ENCODE peak calls at places on chromosomes 5 and 9, in four cellular contexts. M is GM23338, U is neuronal stem cell, T is mesenchymal stem cell. O is an unnamed sample.

GRCh38 chr5:132751444-132751843 is 4.2 kb downstream of the CCNI2 start:
- DNase-seq in U (no peak), M (no peak), T (no peak), O (no peak)

GRCh38 chr9:15349892-15350761 is 43.1 kb upstream of the TTC39B start:
- DNase-seq in U (no peak), T (no peak), M (no peak), O (peak)

GRCh38 chr5:84597904-84598303 is 213.2 kb upstream of the EDIL3 start:
- DNase-seq in M (peak), U (no peak), T (no peak), O (no peak)

GRCh38 chr5:33271606-33272005 is 169.2 kb upstream of the TARS1 start:
- DNase-seq in T (no peak), U (no peak), M (no peak), O (no peak)

GRCh38 chr9:83962165-83962564 is 17.9 kb downstream of the HNRNPK start:
- DNase-seq in M (peak), T (no peak), U (no peak), O (peak)

GRCh38 chr9:3874472-3875370 is 348.9 kb upstream of the RFX3 start:
- DNase-seq in U (no peak), T (peak), M (no peak), O (no peak)

GRCh38 chr9:684055-684949 is 157.2 kb upstream of the DMRT1 start:
- DNase-seq in T (peak), U (peak), M (peak), O (peak)

GRCh38 chr9:110064721-110065252 is 143.2 kb downstream of the C9orf152 start:
- DNase-seq in M (no peak), T (no peak), U (no peak), O (no peak)

GRCh38 chr9:135533674-135534073 is 12.3 kb upstream of the OBP2A start:
- DNase-seq in T (no peak), U (no peak), M (no peak), O (no peak)

GRCh38 chr9:3879731-3880493 is 354.1 kb upstream of the RFX3 start:
- DNase-seq in T (no peak), U (no peak), M (no peak), O (peak)

GRCh38 chr9:20990867-20991266 is 40.6 kb downstream of the HACD4 start:
- DNase-seq in U (no peak), M (no peak), T (no peak), O (no peak)

GRCh38 chr5:61018102-61018501 is 73.1 kb downstream of the NDUFAF2 start:
- DNase-seq in T (no peak), M (no peak), U (no peak), O (no peak)

GRCh38 chr9:34553511-34554021 is 30.8 kb upstream of the ENHO start:
- DNase-seq in U (no peak), T (no peak), M (no peak), O (no peak)

GRCh38 chr5:137629646-137630045 is 106.2 kb downstream of the KLHL3 start:
- DNase-seq in M (peak), U (peak), T (peak), O (peak)

GRCh38 chr5:108541816-108542215 is 159.9 kb upstream of the FBXL17 start:
- DNase-seq in U (no peak), M (no peak), T (no peak), O (no peak)

GRCh38 chr9:127926961-127927456 is 3.6 kb downstream of the PIP5KL1 start:
- DNase-seq in T (peak), M (peak), U (no peak), O (no peak)

GRCh38 chr5:11642398-11642797 is 261.8 kb downstream of the CTNND2 start:
- DNase-seq in M (no peak), T (no peak), U (no peak), O (no peak)

GRCh38 chr5:31477971-31478370 is 53.9 kb downstream of the DROSHA start:
- DNase-seq in T (no peak), M (no peak), U (no peak), O (no peak)

GRCh38 chr9:74645007-74645639 is 148.0 kb downstream of the RORB start:
- DNase-seq in T (peak), U (peak), M (peak), O (peak)

GRCh38 chr9:104774831-104775573 is 11.1 kb downstream of the NIPSNAP3B start:
- DNase-seq in T (no peak), U (no peak), M (no peak), O (no peak)

GRCh38 chr9:95434116-95435073 is 82.4 kb downstream of the PTCH1 start:
- DNase-seq in U (no peak), T (peak), M (peak), O (no peak)

GRCh38 chr5:77145666-77146065 is 58.6 kb upstream of the ZBED3 start:
- DNase-seq in M (no peak), T (peak), U (no peak), O (peak)

GRCh38 chr5:178383301-178383918 is 150.8 kb upstream of the PHYKPL start:
- DNase-seq in T (no peak), U (no peak), M (no peak), O (no peak)

GRCh38 chr5:150778517-150779396 is at the start of gene SMIM3:
- DNase-seq in U (peak), M (peak), T (peak), O (peak)

GRCh38 chr9:93902780-93903655 is 52.1 kb downstream of the BARX1 start:
- DNase-seq in U (no peak), T (no peak), M (no peak), O (no peak)

GRCh38 chr9:13432914-13433313 is 153.4 kb upstream of the MPDZ start:
- DNase-seq in U (no peak), T (no peak), M (no peak), O (peak)

GRCh38 chr5:136750507-136750906 is 385.2 kb upstream of the TRPC7 start:
- DNase-seq in U (no peak), M (no peak), T (peak), O (no peak)

GRCh38 chr5:159102294-159102934 is 2.7 kb upstream of the EBF1 start:
- DNase-seq in U (no peak), T (no peak), M (no peak), O (no peak)

GRCh38 chr9:84997472-84997871 is 327.9 kb downstream of the NTRK2 start:
- DNase-seq in M (peak), U (no peak), T (no peak), O (no peak)
- H2AFZ ChIP-seq in M (no peak), U (no peak), T (no peak), O (no peak)

GRCh38 chr9:99046068-99046467 is 58.8 kb upstream of the TGFBR1 start:
- DNase-seq in T (no peak), U (no peak), M (no peak), O (no peak)

GRCh38 chr9:99041618-99042017 is 63.3 kb upstream of the TGFBR1 start:
- DNase-seq in T (no peak), M (no peak), U (no peak), O (no peak)

GRCh38 chr9:99046542-99047071 is 58.3 kb upstream of the TGFBR1 start:
- DNase-seq in T (peak), U (no peak), M (no peak), O (no peak)

GRCh38 chr9:99042620-99043019 is 62.3 kb upstream of the TGFBR1 start:
- DNase-seq in T (no peak), M (no peak), U (no peak), O (no peak)

DNA sequence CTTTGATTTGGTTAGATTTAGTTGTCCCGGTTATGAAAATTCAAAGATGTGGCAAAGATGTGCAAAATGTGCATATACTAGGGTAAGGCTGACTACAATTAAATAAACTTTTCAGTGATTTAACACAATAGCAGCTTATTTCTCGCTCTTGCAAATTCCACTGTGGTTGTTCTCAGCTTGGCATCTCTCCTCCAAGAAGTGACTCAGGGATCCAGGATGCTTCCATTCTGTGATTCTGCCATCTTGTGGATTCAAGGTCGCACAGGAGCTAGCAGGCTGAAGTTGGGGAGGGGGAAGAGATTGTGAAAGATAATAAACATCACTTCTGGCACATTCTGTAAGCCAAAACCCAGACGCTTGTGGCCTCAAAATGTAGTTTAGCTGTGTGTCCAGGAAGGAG is 60.1 kb upstream of the TGFBR1 start:
- DNase-seq in U (no peak), M (no peak), T (no peak), O (no peak)
- H2AFZ ChIP-seq in U (no peak), M (no peak), T (no peak), O (no peak)

DNA sequence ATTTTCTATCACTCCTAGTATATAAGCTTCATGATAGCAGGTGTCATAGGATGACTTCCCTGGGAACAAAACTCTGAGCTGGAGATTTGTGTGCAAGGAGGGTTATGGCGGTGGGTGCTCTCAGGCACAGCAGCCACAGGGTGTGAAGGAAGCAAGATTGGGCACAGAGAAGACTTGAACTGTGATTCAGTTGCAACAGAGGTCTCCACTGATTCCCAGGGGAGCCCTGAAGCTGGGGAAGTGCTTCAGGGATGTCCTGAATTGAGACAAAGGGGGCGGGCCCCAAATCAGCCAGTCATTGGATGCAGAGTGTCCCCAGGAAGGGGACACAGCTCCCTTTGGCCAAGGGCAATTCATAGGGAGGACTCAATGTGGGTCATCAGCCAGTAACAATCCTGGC is 44.4 kb upstream of the ANKRD55 start:
- DNase-seq in M (no peak), U (no peak), T (no peak), O (no peak)
- H2AFZ ChIP-seq in M (no peak), U (no peak), T (no peak), O (no peak)

DNA sequence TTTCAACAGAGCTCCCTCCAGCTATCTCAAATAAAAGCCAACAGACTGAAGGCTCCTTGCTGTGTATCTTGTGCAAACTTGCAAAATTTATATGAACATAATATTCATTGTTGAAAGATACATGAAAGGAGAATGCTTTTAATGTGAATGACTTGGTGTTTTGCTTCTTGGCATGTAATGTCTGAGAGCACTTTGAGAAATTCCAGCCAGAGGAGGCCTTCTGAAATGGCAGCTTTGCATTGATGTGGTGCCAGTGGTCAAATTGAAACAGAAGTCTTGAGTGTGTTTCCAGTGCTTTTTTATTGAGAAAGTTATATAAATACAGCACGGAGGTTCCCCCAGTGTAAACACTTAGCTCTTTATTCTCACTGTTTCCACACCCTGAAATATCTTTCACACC is 182.1 kb downstream of the ADCY2 start:
- DNase-seq in U (no peak), M (no peak), T (no peak), O (no peak)
- H2AFZ ChIP-seq in U (no peak), M (no peak), T (no peak), O (no peak)

GRCh38 chr5:9903806-9904205 is 273.7 kb upstream of the TAS2R1 start:
- DNase-seq in M (no peak), T (peak), U (no peak), O (peak)
- H2AFZ ChIP-seq in M (no peak), T (no peak), U (no peak), O (no peak)

GRCh38 chr9:27530915-27531762 is 1.5 kb upstream of the MOB3B start:
- DNase-seq in T (no peak), M (no peak), U (no peak), O (no peak)

GRCh38 chr9:27528886-27529315 is 713 bp downstream of the MOB3B start:
- DNase-seq in M (peak), U (peak), T (peak), O (no peak)

GRCh38 chr9:27527702-27528277 is 1.8 kb downstream of the MOB3B start:
- DNase-seq in M (no peak), U (no peak), T (no peak), O (no peak)

GRCh38 chr9:27529316-27530278 is at the start of gene MOB3B:
- DNase-seq in U (peak), T (peak), M (peak), O (peak)

GRCh38 chr9:27528278-27528885 is 1.2 kb downstream of the MOB3B start:
- DNase-seq in T (peak), M (peak), U (peak), O (no peak)
- H2AFZ ChIP-seq in T (no peak), M (peak), U (peak), O (peak)

GRCh38 chr5:41903892-41904799 is at the start of gene RIMOC1:
- DNase-seq in M (peak), U (peak), T (peak), O (peak)
- H2AFZ ChIP-seq in M (peak), U (peak), T (peak), O (peak)

O was measured in PC-3.